ENCODE peak calls at places on chromosomes 2 and 18, in ten cellular contexts. One of them, this sample, is unnamed.

GRCh38 chr2:164221473-164221872 is 399.8 kb downstream of the GRB14 start:
- DNase-seq in SJSA1: no peak
- DNase-seq in IMR-90: no peak
- DNase-seq in cardiac fibroblast: no peak
- DNase-seq in fibroblast of mammary gland: no peak
- DNase-seq in right cardiac atrium: no peak
- DNase-seq in left ventricle myocardium inferior: no peak
- DNase-seq in transverse colon: no peak
- DNase-seq in HCT116: no peak
- DNase-seq in left lung: no peak
- DNase-seq in this sample: no peak

GRCh38 chr2:233358335-233358734 is 4.0 kb downstream of the DGKD start:
- DNase-seq in right cardiac atrium: no peak
- DNase-seq in fibroblast of mammary gland: no peak
- DNase-seq in HCT116: no peak
- DNase-seq in left ventricle myocardium inferior: no peak
- DNase-seq in cardiac fibroblast: peak; percentile 23
- DNase-seq in left lung: no peak
- DNase-seq in transverse colon: no peak
- DNase-seq in SJSA1: no peak
- DNase-seq in IMR-90: no peak
- DNase-seq in this sample: no peak

GRCh38 chr2:197500503-197501179 is 462 bp downstream of the HSPE1 start:
- DNase-seq in IMR-90: peak; percentile 5
- DNase-seq in fibroblast of mammary gland: peak; percentile 10
- DNase-seq in right cardiac atrium: no peak
- DNase-seq in left ventricle myocardium inferior: no peak
- DNase-seq in transverse colon: no peak
- DNase-seq in SJSA1: peak; percentile 35
- DNase-seq in left lung: no peak
- DNase-seq in HCT116: no peak
- DNase-seq in cardiac fibroblast: peak; percentile 14
- DNase-seq in this sample: no peak

GRCh38 chr18:56298935-56299334 is 339.5 kb downstream of the TXNL1 start:
- DNase-seq in fibroblast of mammary gland: peak; percentile 57
- DNase-seq in transverse colon: no peak
- DNase-seq in left ventricle myocardium inferior: no peak
- DNase-seq in right cardiac atrium: no peak
- DNase-seq in IMR-90: peak; percentile 62
- DNase-seq in SJSA1: peak; percentile 31
- DNase-seq in left lung: no peak
- DNase-seq in cardiac fibroblast: peak; percentile 46
- DNase-seq in HCT116: no peak
- DNase-seq in this sample: no peak

GRCh38 chr2:75637568-75637967 is 9.0 kb upstream of the MRPL19 start:
- DNase-seq in HCT116: no peak
- DNase-seq in cardiac fibroblast: no peak
- DNase-seq in fibroblast of mammary gland: no peak
- DNase-seq in right cardiac atrium: no peak
- DNase-seq in IMR-90: no peak
- DNase-seq in left lung: no peak
- DNase-seq in SJSA1: no peak
- DNase-seq in left ventricle myocardium inferior: no peak
- DNase-seq in transverse colon: no peak
- DNase-seq in this sample: no peak

GRCh38 chr2:44201648-44202047 is 33.0 kb downstream of the PPM1B start:
- DNase-seq in left lung: no peak
- DNase-seq in cardiac fibroblast: no peak
- DNase-seq in fibroblast of mammary gland: peak; percentile 25
- DNase-seq in right cardiac atrium: no peak
- DNase-seq in SJSA1: no peak
- DNase-seq in IMR-90: no peak
- DNase-seq in transverse colon: no peak
- DNase-seq in HCT116: no peak
- DNase-seq in left ventricle myocardium inferior: no peak
- DNase-seq in this sample: no peak

GRCh38 chr18:5710676-5711075 is 166.9 kb upstream of the EPB41L3 start:
- DNase-seq in right cardiac atrium: no peak
- DNase-seq in SJSA1: no peak
- DNase-seq in left lung: no peak
- DNase-seq in left ventricle myocardium inferior: no peak
- DNase-seq in IMR-90: no peak
- DNase-seq in fibroblast of mammary gland: no peak
- DNase-seq in transverse colon: no peak
- DNase-seq in HCT116: no peak
- DNase-seq in cardiac fibroblast: no peak
- DNase-seq in this sample: no peak

GRCh38 chr2:232239956-232240681 is 138.4 kb upstream of the ALPP start:
- DNase-seq in SJSA1: no peak
- DNase-seq in fibroblast of mammary gland: peak; percentile 15
- DNase-seq in IMR-90: peak; percentile 27
- DNase-seq in HCT116: no peak
- DNase-seq in cardiac fibroblast: no peak
- DNase-seq in transverse colon: no peak
- DNase-seq in right cardiac atrium: no peak
- DNase-seq in left lung: no peak
- DNase-seq in left ventricle myocardium inferior: no peak
- DNase-seq in this sample: peak; percentile 19

DNA sequence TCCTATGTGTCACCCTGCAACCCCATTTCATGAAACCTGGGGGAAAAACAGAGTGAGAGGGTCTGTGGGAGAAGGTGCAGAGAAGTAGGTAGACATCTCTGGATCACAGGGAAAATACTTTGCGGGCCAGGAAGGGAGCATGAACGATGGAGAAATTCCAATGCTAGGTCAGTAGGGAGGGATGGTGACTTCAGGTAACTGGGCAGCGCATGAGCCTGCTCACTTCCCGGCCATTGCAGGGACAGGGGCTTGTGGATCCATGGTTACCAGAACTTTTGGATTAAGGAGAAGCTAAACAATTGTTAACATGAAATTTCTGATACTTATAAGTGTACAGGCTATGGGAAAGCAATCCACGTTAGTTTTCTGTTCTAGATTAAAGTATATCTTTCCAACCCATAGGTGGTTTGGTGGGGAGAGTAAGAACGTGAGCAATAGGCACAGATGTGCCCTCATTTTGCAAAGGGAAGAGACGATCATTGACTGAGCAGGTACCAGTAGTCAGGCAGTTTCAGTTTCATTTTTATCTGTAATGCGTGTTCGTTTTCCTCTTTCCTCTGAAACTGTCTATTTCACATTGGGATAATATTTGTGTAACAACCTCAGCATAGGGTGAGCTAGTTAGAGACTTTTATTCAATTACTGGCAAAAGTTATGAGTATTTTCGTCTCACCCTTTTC is 65.0 kb downstream of the NYAP2 start:
- DNase-seq in SJSA1: no peak
- DNase-seq in transverse colon: no peak
- DNase-seq in HCT116: no peak
- DNase-seq in right cardiac atrium: no peak
- DNase-seq in cardiac fibroblast: no peak
- DNase-seq in left lung: no peak
- DNase-seq in left ventricle myocardium inferior: no peak
- DNase-seq in IMR-90: no peak
- DNase-seq in fibroblast of mammary gland: no peak
- DNase-seq in this sample: no peak
- H3K4me3 ChIP-seq in SJSA1: peak overlapping the region; percentile 4
- H3K4me3 ChIP-seq in transverse colon: no peak overlapping the region
- H3K4me3 ChIP-seq in HCT116: no peak overlapping the region
- H3K4me3 ChIP-seq in right cardiac atrium: peak overlapping the region; percentile 7
- H3K4me3 ChIP-seq in cardiac fibroblast: no peak overlapping the region
- H3K4me3 ChIP-seq in left lung: no peak overlapping the region
- H3K4me3 ChIP-seq in left ventricle myocardium inferior: peak overlapping the region; percentile 9
- H3K4me3 ChIP-seq in IMR-90: peak overlapping the region; percentile 31
- H3K4me3 ChIP-seq in fibroblast of mammary gland: no peak overlapping the region
- H3K4me3 ChIP-seq in this sample: no peak overlapping the region

GRCh38 chr2:160478660-160479059 is 14.9 kb downstream of the RBMS1 start:
- DNase-seq in fibroblast of mammary gland: no peak
- DNase-seq in left lung: no peak
- DNase-seq in cardiac fibroblast: no peak
- DNase-seq in HCT116: no peak
- DNase-seq in transverse colon: no peak
- DNase-seq in SJSA1: no peak
- DNase-seq in IMR-90: no peak
- DNase-seq in right cardiac atrium: no peak
- DNase-seq in left ventricle myocardium inferior: no peak
- DNase-seq in this sample: no peak

GRCh38 chr2:160486341-160486740 is 7.3 kb downstream of the RBMS1 start:
- DNase-seq in SJSA1: no peak
- DNase-seq in right cardiac atrium: peak; percentile 44
- DNase-seq in HCT116: no peak
- DNase-seq in IMR-90: peak; percentile 40
- DNase-seq in cardiac fibroblast: peak; percentile 42
- DNase-seq in transverse colon: no peak
- DNase-seq in left lung: no peak
- DNase-seq in fibroblast of mammary gland: peak; percentile 45
- DNase-seq in left ventricle myocardium inferior: no peak
- DNase-seq in this sample: no peak

GRCh38 chr2:160484859-160485520 is 8.6 kb downstream of the RBMS1 start:
- DNase-seq in SJSA1: no peak
- DNase-seq in cardiac fibroblast: no peak
- DNase-seq in left ventricle myocardium inferior: no peak
- DNase-seq in fibroblast of mammary gland: no peak
- DNase-seq in IMR-90: no peak
- DNase-seq in right cardiac atrium: no peak
- DNase-seq in HCT116: no peak
- DNase-seq in transverse colon: no peak
- DNase-seq in left lung: no peak
- DNase-seq in this sample: no peak

GRCh38 chr2:160479269-160479668 is 14.3 kb downstream of the RBMS1 start:
- DNase-seq in left ventricle myocardium inferior: no peak
- DNase-seq in SJSA1: no peak
- DNase-seq in left lung: no peak
- DNase-seq in HCT116: no peak
- DNase-seq in right cardiac atrium: peak; percentile 37
- DNase-seq in IMR-90: no peak
- DNase-seq in cardiac fibroblast: no peak
- DNase-seq in fibroblast of mammary gland: no peak
- DNase-seq in transverse colon: no peak
- DNase-seq in this sample: no peak

DNA sequence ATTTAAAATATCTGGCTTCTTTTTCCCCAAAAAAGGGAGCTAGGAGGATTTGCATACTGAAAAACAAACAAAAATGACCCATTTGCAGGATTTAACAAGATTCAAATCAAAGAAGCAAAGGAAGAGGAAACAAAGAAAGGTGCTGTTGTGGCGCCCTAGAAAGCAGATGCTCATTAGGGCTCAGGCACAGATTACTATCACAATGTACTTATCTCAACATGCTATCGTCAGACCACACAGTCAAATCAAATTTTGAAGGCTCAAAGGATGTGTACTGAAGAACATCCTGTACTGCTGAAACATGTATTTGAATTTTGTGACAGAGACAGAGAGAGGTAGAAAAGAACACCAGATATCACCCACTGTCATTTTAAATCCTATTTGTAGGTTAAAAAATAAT is 10.9 kb downstream of the RBMS1 start:
- DNase-seq in right cardiac atrium: no peak
- DNase-seq in fibroblast of mammary gland: no peak
- DNase-seq in cardiac fibroblast: no peak
- DNase-seq in HCT116: no peak
- DNase-seq in SJSA1: no peak
- DNase-seq in transverse colon: no peak
- DNase-seq in left ventricle myocardium inferior: no peak
- DNase-seq in IMR-90: no peak
- DNase-seq in left lung: no peak
- DNase-seq in this sample: no peak
- H3K4me3 ChIP-seq in right cardiac atrium: no peak overlapping the region
- H3K4me3 ChIP-seq in fibroblast of mammary gland: no peak overlapping the region
- H3K4me3 ChIP-seq in cardiac fibroblast: no peak overlapping the region
- H3K4me3 ChIP-seq in HCT116: no peak overlapping the region
- H3K4me3 ChIP-seq in SJSA1: no peak overlapping the region
- H3K4me3 ChIP-seq in transverse colon: no peak overlapping the region
- H3K4me3 ChIP-seq in left ventricle myocardium inferior: no peak overlapping the region
- H3K4me3 ChIP-seq in IMR-90: no peak overlapping the region
- H3K4me3 ChIP-seq in left lung: no peak overlapping the region
- H3K4me3 ChIP-seq in this sample: no peak overlapping the region

DNA sequence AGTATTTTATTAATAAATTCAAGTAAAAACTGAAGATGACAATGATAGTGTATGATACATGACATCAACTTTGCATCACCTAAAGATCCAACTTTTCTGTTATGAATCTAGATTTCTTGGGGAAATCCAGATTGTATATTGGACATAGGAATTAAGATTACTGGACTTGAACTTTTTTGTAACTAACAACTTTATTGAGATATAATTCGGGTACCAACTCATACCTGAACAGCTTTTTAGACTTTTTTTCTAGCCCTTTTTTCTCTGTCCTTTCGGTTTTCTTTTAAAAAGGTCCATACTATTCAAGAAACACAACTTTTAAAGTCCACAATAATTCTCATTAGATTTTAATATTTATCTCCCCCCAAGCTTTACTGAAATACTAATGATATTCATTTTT is 1.1 kb upstream of the SOCS6 start:
- DNase-seq in right cardiac atrium: no peak
- DNase-seq in fibroblast of mammary gland: no peak
- DNase-seq in SJSA1: no peak
- DNase-seq in IMR-90: no peak
- DNase-seq in left lung: no peak
- DNase-seq in HCT116: no peak
- DNase-seq in transverse colon: no peak
- DNase-seq in left ventricle myocardium inferior: no peak
- DNase-seq in cardiac fibroblast: no peak
- DNase-seq in this sample: no peak
- H3K4me3 ChIP-seq in right cardiac atrium: no peak overlapping the region
- H3K4me3 ChIP-seq in fibroblast of mammary gland: no peak overlapping the region
- H3K4me3 ChIP-seq in SJSA1: peak overlapping the region; percentile 97
- H3K4me3 ChIP-seq in IMR-90: no peak overlapping the region
- H3K4me3 ChIP-seq in left lung: no peak overlapping the region
- H3K4me3 ChIP-seq in HCT116: peak overlapping the region; percentile 75
- H3K4me3 ChIP-seq in transverse colon: peak overlapping the region; percentile 80
- H3K4me3 ChIP-seq in left ventricle myocardium inferior: peak overlapping the region; percentile 80
- H3K4me3 ChIP-seq in cardiac fibroblast: no peak overlapping the region
- H3K4me3 ChIP-seq in this sample: no peak overlapping the region

GRCh38 chr2:127054996-127055785 is 51.8 kb downstream of the BIN1 start:
- DNase-seq in HCT116: no peak
- DNase-seq in cardiac fibroblast: no peak
- DNase-seq in fibroblast of mammary gland: no peak
- DNase-seq in left ventricle myocardium inferior: peak; percentile 11
- DNase-seq in right cardiac atrium: peak; percentile 46
- DNase-seq in SJSA1: no peak
- DNase-seq in left lung: peak; percentile 70
- DNase-seq in IMR-90: no peak
- DNase-seq in transverse colon: no peak
- DNase-seq in this sample: no peak

GRCh38 chr2:127052771-127053691 is 53.9 kb downstream of the BIN1 start:
- DNase-seq in right cardiac atrium: peak; percentile 37
- DNase-seq in left lung: peak; percentile 72
- DNase-seq in cardiac fibroblast: no peak
- DNase-seq in transverse colon: no peak
- DNase-seq in HCT116: no peak
- DNase-seq in SJSA1: no peak
- DNase-seq in IMR-90: no peak
- DNase-seq in left ventricle myocardium inferior: peak; percentile 15
- DNase-seq in fibroblast of mammary gland: no peak
- DNase-seq in this sample: no peak

GRCh38 chr2:127054604-127054930 is 52.4 kb downstream of the BIN1 start:
- DNase-seq in cardiac fibroblast: no peak
- DNase-seq in transverse colon: no peak
- DNase-seq in IMR-90: no peak
- DNase-seq in left ventricle myocardium inferior: no peak
- DNase-seq in left lung: no peak
- DNase-seq in SJSA1: no peak
- DNase-seq in HCT116: no peak
- DNase-seq in fibroblast of mammary gland: no peak
- DNase-seq in right cardiac atrium: no peak
- DNase-seq in this sample: no peak

GRCh38 chr2:127052068-127052770 is 54.7 kb downstream of the BIN1 start:
- DNase-seq in right cardiac atrium: peak; percentile 51
- DNase-seq in SJSA1: no peak
- DNase-seq in transverse colon: peak; percentile 4
- DNase-seq in left lung: peak; percentile 80
- DNase-seq in HCT116: no peak
- DNase-seq in left ventricle myocardium inferior: no peak
- DNase-seq in fibroblast of mammary gland: no peak
- DNase-seq in IMR-90: no peak
- DNase-seq in cardiac fibroblast: no peak
- DNase-seq in this sample: no peak

DNA sequence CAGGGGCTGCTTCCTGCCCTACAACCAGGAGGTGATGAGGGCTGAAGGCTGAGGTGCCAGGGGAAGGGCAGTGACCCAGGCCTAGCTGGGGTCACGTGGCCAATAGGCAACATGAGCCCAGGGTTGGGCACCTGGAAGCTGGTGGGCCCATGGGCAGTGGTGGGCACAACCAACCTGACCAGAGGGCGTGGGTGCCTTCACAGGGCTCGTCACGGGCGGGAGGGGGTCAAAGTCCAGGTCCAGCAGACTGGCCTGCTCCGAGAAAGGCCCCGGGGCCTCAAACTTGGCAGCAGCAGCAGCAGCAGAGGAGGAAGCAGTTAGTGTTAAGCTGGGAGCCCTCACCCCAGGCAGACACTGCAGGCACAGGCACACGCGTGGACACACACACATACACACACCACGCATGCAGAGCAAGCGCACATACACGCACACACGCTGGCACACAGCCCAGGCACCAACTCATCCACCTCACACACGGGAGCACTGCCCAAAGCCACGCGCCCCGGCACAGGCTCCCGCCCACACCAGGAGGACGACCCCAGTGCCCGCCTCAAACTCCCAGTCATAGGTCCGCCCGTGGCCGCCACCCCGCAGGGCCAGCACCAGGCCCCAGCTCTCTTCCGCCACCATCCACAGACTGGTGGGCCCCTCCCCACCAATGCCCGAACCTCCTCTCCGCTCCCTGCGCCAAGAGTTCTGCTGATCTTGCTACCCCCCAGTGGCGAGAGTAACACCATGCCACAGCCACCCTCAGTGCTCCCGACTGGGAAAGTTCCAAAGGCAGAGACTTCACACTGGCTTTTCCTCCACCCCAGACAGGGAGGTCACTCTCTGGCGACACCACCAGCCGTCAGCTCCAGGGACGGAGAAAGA is 53.0 kb downstream of the BIN1 start:
- DNase-seq in fibroblast of mammary gland: peak; percentile 48
- DNase-seq in left ventricle myocardium inferior: peak; percentile 15
- DNase-seq in HCT116: no peak
- DNase-seq in transverse colon: peak; percentile 58
- DNase-seq in cardiac fibroblast: no peak
- DNase-seq in left lung: peak; percentile 76
- DNase-seq in IMR-90: no peak
- DNase-seq in SJSA1: no peak
- DNase-seq in right cardiac atrium: peak; percentile 48
- DNase-seq in this sample: no peak
- H3K4me3 ChIP-seq in fibroblast of mammary gland: no peak overlapping the region
- H3K4me3 ChIP-seq in left ventricle myocardium inferior: no peak overlapping the region
- H3K4me3 ChIP-seq in HCT116: no peak overlapping the region
- H3K4me3 ChIP-seq in transverse colon: no peak overlapping the region
- H3K4me3 ChIP-seq in cardiac fibroblast: no peak overlapping the region
- H3K4me3 ChIP-seq in left lung: no peak overlapping the region
- H3K4me3 ChIP-seq in IMR-90: no peak overlapping the region
- H3K4me3 ChIP-seq in SJSA1: no peak overlapping the region
- H3K4me3 ChIP-seq in right cardiac atrium: no peak overlapping the region
- H3K4me3 ChIP-seq in this sample: no peak overlapping the region

This sample was measured in keratinocyte.